ENCODE peak calls at places on chromosome 1, in four cellular contexts. R is mesendoderm, K is IMR-90, F is neuronal stem cell. O is an unnamed sample.

GRCh38 chr1:208731976-208732821 is 488.0 kb upstream of the PLXNA2 start:
- DNase-seq in R (peak), K (no peak), F (no peak), O (no peak)

GRCh38 chr1:167206166-167206835 is 14.4 kb upstream of the POU2F1 start:
- DNase-seq in R (no peak), K (no peak), F (no peak), O (no peak)

GRCh38 chr1:202235003-202235660 is 41.5 kb downstream of the LGR6 start:
- DNase-seq in R (no peak), K (no peak), F (no peak), O (peak)

GRCh38 chr1:52156460-52156859 is 14.6 kb downstream of the ZFYVE9 start:
- DNase-seq in R (no peak), K (no peak), F (no peak), O (no peak)

GRCh38 chr1:117466761-117467160 is 99.5 kb downstream of the MAN1A2 start:
- DNase-seq in R (no peak), K (peak), F (no peak), O (no peak)

GRCh38 chr1:236141447-236142357 is 637 bp upstream of the GPR137B start:
- DNase-seq in R (peak), K (peak), F (peak), O (peak)

GRCh38 chr1:93171549-93172050 is 8.6 kb downstream of the TMED5 start:
- DNase-seq in R (no peak), K (peak), F (no peak), O (no peak)

GRCh38 chr1:18066576-18066975 is 41.0 kb upstream of the IGSF21 start:
- DNase-seq in R (no peak), K (no peak), F (no peak), O (no peak)

GRCh38 chr1:64073705-64074104 is 129.7 kb upstream of the UBE2U start:
- DNase-seq in R (no peak), K (no peak), F (no peak), O (no peak)

GRCh38 chr1:88230126-88230525 is 453.9 kb upstream of the PKN2 start:
- DNase-seq in R (no peak), K (no peak), F (no peak), O (peak)

GRCh38 chr1:37537378-37537777 is 16.7 kb downstream of the SNIP1 start:
- DNase-seq in R (no peak), K (peak), F (no peak), O (no peak)

GRCh38 chr1:42186172-42186571 is 21.6 kb upstream of the GUCA2A start:
- DNase-seq in R (no peak), K (peak), F (no peak), O (no peak)

GRCh38 chr1:156694563-156694962 is 10.8 kb downstream of the CRABP2 start:
- DNase-seq in R (no peak), K (no peak), F (no peak), O (no peak)
- H4K8ac ChIP-seq in R (no peak), K (no peak), F (no peak), O (peak)

DNA sequence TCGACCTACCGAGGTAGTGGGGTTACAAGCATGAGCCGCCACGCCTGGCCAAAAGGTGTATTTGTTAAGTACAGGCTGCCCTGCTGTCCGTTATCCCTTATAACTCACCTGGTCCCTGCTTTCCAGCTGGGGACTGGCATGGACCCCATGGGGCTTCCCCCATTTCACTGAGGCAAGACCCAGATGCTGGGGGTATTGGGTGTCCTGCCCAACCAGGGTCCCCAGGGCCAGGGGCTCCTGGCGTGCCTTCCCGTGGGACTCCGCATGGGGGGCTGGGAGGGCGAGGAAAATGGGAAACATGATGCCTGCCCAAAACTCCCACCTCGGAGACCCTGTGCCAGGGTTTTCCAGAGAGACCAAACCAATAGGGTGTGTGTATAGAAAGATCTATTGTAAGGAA is 64.4 kb downstream of the FAAP20 start:
- DNase-seq in R (no peak), K (no peak), F (no peak), O (no peak)
- H4K8ac ChIP-seq in R (no peak), K (no peak), F (no peak), O (no peak)

GRCh38 chr1:155012760-155013602 is 10.4 kb downstream of the ZBTB7B start:
- DNase-seq in R (no peak), K (no peak), F (no peak), O (no peak)

GRCh38 chr1:155012052-155012546 is 9.5 kb downstream of the ZBTB7B start:
- DNase-seq in R (peak), K (no peak), F (peak), O (no peak)

GRCh38 chr1:155011004-155011416 is 8.4 kb downstream of the ZBTB7B start:
- DNase-seq in R (no peak), K (no peak), F (no peak), O (no peak)

GRCh38 chr1:155010211-155010918 is 7.8 kb downstream of the ZBTB7B start:
- DNase-seq in R (no peak), K (no peak), F (no peak), O (no peak)

DNA sequence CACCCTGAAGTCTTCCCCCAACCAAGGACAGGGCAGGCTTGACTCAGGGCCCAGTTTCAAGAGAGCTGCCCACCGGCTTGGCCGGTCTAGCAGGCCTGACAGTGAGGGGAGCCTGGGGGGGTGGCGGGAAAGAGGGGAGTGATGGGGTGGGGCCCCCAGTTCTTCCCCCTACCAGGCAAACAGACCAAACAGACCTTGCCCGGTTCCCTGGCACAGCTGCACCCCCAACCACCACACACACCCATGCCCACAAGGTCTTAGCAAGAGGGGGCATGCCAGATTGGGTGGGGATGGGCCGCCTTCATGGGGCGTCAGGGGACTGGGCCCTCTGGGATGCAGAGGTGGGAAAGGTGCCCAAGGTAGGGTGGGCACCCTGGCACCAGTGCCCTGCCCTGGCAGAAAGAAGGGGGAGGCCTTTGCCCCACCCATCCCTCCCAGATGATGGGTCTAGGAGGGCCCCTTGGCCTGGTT is 8.9 kb downstream of the ZBTB7B start:
- DNase-seq in R (no peak), K (no peak), F (no peak), O (no peak)
- H4K8ac ChIP-seq in R (no peak), K (no peak), F (no peak), O (no peak)

GRCh38 chr1:178145605-178146004 is 51.7 kb downstream of the RASAL2 start:
- DNase-seq in R (no peak), K (no peak), F (no peak), O (no peak)
- H4K8ac ChIP-seq in R (no peak), K (no peak), F (no peak), O (no peak)

GRCh38 chr1:201024251-201024998 is 911 bp upstream of the KIF21B start:
- DNase-seq in R (peak), K (no peak), F (no peak), O (no peak)

GRCh38 chr1:201026234-201026633 is 2.7 kb upstream of the KIF21B start:
- DNase-seq in R (no peak), K (peak), F (no peak), O (no peak)

GRCh38 chr1:201026746-201027145 is 3.2 kb upstream of the KIF21B start:
- DNase-seq in R (no peak), K (no peak), F (no peak), O (no peak)

GRCh38 chr1:201023517-201023902 is at the start of gene KIF21B:
- DNase-seq in R (peak), K (no peak), F (peak), O (peak)

GRCh38 chr1:201025571-201026002 is 2.1 kb upstream of the KIF21B start:
- DNase-seq in R (peak), K (peak), F (no peak), O (peak)
- H4K8ac ChIP-seq in R (no peak), K (no peak), F (no peak), O (no peak)